ENCODE peak calls at places on chromosomes 6 and 20, in six cellular contexts. One of them, this sample, is unnamed. For H3K4me1, the result is how much of the 10 kb centered on the place peaks cover.

GRCh38 chr6:125781307-125781868 is 9.4 kb upstream of the NCOA7 start:
- DNase-seq in SK-N-SH: peak
- DNase-seq in HepG2: no peak
- DNase-seq in pancreas: no peak
- DNase-seq in gastrocnemius medialis: peak
- DNase-seq in ovary: no peak
- DNase-seq in this sample: no peak

GRCh38 chr6:33390173-33390572 is 1.4 kb upstream of the KIFC1 start:
- DNase-seq in SK-N-SH: no peak
- DNase-seq in HepG2: no peak
- DNase-seq in pancreas: no peak
- DNase-seq in gastrocnemius medialis: no peak
- DNase-seq in ovary: no peak
- DNase-seq in this sample: no peak

GRCh38 chr6:145178391-145178790 is 556.9 kb downstream of the EPM2A start:
- DNase-seq in SK-N-SH: no peak
- DNase-seq in HepG2: no peak
- DNase-seq in pancreas: no peak
- DNase-seq in gastrocnemius medialis: no peak
- DNase-seq in ovary: no peak
- DNase-seq in this sample: no peak

GRCh38 chr6:57303931-57304681 is 13.3 kb upstream of the PRIM2 start:
- DNase-seq in SK-N-SH: peak
- DNase-seq in HepG2: no peak
- DNase-seq in pancreas: no peak
- DNase-seq in gastrocnemius medialis: no peak
- DNase-seq in ovary: no peak
- DNase-seq in this sample: no peak

GRCh38 chr6:100665041-100665380 is 200.3 kb upstream of the SIM1 start:
- DNase-seq in SK-N-SH: no peak
- DNase-seq in HepG2: no peak
- DNase-seq in pancreas: no peak
- DNase-seq in gastrocnemius medialis: no peak
- DNase-seq in ovary: no peak
- DNase-seq in this sample: no peak

GRCh38 chr6:53321701-53322100 is 27.0 kb downstream of the ELOVL5 start:
- DNase-seq in SK-N-SH: no peak
- DNase-seq in HepG2: peak
- DNase-seq in pancreas: no peak
- DNase-seq in gastrocnemius medialis: no peak
- DNase-seq in ovary: no peak
- DNase-seq in this sample: no peak

GRCh38 chr20:58982406-58983114 is 1.5 kb downstream of the NELFCD start:
- DNase-seq in SK-N-SH: no peak
- DNase-seq in HepG2: no peak
- DNase-seq in pancreas: no peak
- DNase-seq in gastrocnemius medialis: no peak
- DNase-seq in ovary: no peak
- DNase-seq in this sample: peak

GRCh38 chr6:121811106-121811505 is 375.7 kb downstream of the GJA1 start:
- DNase-seq in SK-N-SH: no peak
- DNase-seq in HepG2: no peak
- DNase-seq in pancreas: no peak
- DNase-seq in gastrocnemius medialis: no peak
- DNase-seq in ovary: no peak
- DNase-seq in this sample: no peak

GRCh38 chr6:71584712-71585436 is 296.3 kb downstream of the OGFRL1 start:
- DNase-seq in SK-N-SH: no peak
- DNase-seq in HepG2: no peak
- DNase-seq in pancreas: no peak
- DNase-seq in gastrocnemius medialis: no peak
- DNase-seq in ovary: no peak
- DNase-seq in this sample: no peak

GRCh38 chr6:31497595-31498476 is at the start of gene MICB:
- DNase-seq in SK-N-SH: peak
- DNase-seq in HepG2: peak
- DNase-seq in pancreas: peak
- DNase-seq in gastrocnemius medialis: peak
- DNase-seq in ovary: peak
- DNase-seq in this sample: peak

GRCh38 chr20:41927655-41928054 is 309.5 kb upstream of the CHD6 start:
- DNase-seq in SK-N-SH: no peak
- DNase-seq in HepG2: no peak
- DNase-seq in pancreas: no peak
- DNase-seq in gastrocnemius medialis: no peak
- DNase-seq in ovary: no peak
- DNase-seq in this sample: no peak

GRCh38 chr6:75449625-75450206 is 43.9 kb downstream of the FILIP1 start:
- DNase-seq in SK-N-SH: no peak
- DNase-seq in HepG2: no peak
- DNase-seq in pancreas: no peak
- DNase-seq in gastrocnemius medialis: no peak
- DNase-seq in ovary: no peak
- DNase-seq in this sample: no peak

GRCh38 chr6:130105996-130106704 is 87.8 kb downstream of the L3MBTL3 start:
- DNase-seq in SK-N-SH: no peak
- DNase-seq in HepG2: no peak
- DNase-seq in pancreas: no peak
- DNase-seq in gastrocnemius medialis: no peak
- DNase-seq in ovary: no peak
- DNase-seq in this sample: no peak

GRCh38 chr6:57267586-57268293 is 45.6 kb upstream of the RAB23 start:
- DNase-seq in SK-N-SH: peak
- DNase-seq in HepG2: peak
- DNase-seq in pancreas: peak
- DNase-seq in gastrocnemius medialis: no peak
- DNase-seq in ovary: no peak
- DNase-seq in this sample: peak

GRCh38 chr6:20696676-20697075 is 162.4 kb downstream of the CDKAL1 start:
- DNase-seq in SK-N-SH: no peak
- DNase-seq in HepG2: no peak
- DNase-seq in pancreas: no peak
- DNase-seq in gastrocnemius medialis: no peak
- DNase-seq in ovary: no peak
- DNase-seq in this sample: no peak

GRCh38 chr6:156789081-156789943 is 12.1 kb downstream of the ARID1B start:
- DNase-seq in SK-N-SH: no peak
- DNase-seq in HepG2: no peak
- DNase-seq in pancreas: no peak
- DNase-seq in gastrocnemius medialis: no peak
- DNase-seq in ovary: no peak
- DNase-seq in this sample: no peak

GRCh38 chr6:80363501-80363900 is 257.0 kb downstream of the BCKDHB start:
- DNase-seq in SK-N-SH: no peak
- DNase-seq in HepG2: no peak
- DNase-seq in pancreas: no peak
- DNase-seq in gastrocnemius medialis: no peak
- DNase-seq in ovary: no peak
- DNase-seq in this sample: no peak

GRCh38 chr6:54846857-54847721 is 518 bp downstream of the FAM83B start:
- DNase-seq in SK-N-SH: no peak
- DNase-seq in HepG2: no peak
- DNase-seq in pancreas: peak
- DNase-seq in gastrocnemius medialis: no peak
- DNase-seq in ovary: no peak
- DNase-seq in this sample: no peak

GRCh38 chr20:35856866-35857265 is 85.1 kb downstream of the PHF20 start:
- DNase-seq in SK-N-SH: no peak
- DNase-seq in HepG2: no peak
- DNase-seq in pancreas: no peak
- DNase-seq in gastrocnemius medialis: no peak
- DNase-seq in ovary: no peak
- DNase-seq in this sample: no peak

GRCh38 chr6:2695464-2696095 is 55.1 kb downstream of the MYLK4 start:
- DNase-seq in SK-N-SH: no peak
- DNase-seq in HepG2: peak
- DNase-seq in pancreas: no peak
- DNase-seq in gastrocnemius medialis: no peak
- DNase-seq in ovary: no peak
- DNase-seq in this sample: no peak

GRCh38 chr6:28709478-28710349 is 184.0 kb downstream of the GPX5 start:
- DNase-seq in SK-N-SH: no peak
- DNase-seq in HepG2: no peak
- DNase-seq in pancreas: no peak
- DNase-seq in gastrocnemius medialis: no peak
- DNase-seq in ovary: no peak
- DNase-seq in this sample: no peak

DNA sequence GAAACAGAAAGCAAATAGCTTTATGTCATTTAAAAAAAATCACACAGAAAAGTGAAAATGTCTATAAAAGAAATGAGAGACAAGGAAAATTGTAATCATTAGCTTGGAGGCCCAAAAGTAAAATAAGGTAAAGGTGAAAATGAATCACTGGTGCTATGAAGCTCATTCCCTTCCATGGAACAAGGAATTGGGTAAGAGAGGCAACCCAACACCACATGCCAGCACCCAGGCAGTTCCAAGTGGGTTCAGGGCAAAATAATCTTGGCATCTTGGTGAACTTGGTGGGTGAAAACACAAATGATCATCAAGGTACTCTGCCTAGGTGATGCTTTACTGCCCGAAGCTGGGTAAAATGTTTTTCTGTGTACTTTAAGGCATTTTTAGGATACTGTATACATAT is 16.7 kb downstream of the CST4 start:
- DNase-seq in SK-N-SH: no peak
- DNase-seq in HepG2: no peak
- DNase-seq in pancreas: no peak
- DNase-seq in gastrocnemius medialis: no peak
- DNase-seq in ovary: no peak
- DNase-seq in this sample: no peak
- H3K27ac ChIP-seq in SK-N-SH: no peak
- H3K27ac ChIP-seq in HepG2: no peak
- H3K27ac ChIP-seq in pancreas: no peak
- H3K27ac ChIP-seq in gastrocnemius medialis: no peak
- H3K27ac ChIP-seq in ovary: no peak
- H3K27ac ChIP-seq in this sample: no peak

GRCh38 chr6:52305948-52306767 is 21.6 kb upstream of the MCM3 start:
- DNase-seq in SK-N-SH: no peak
- DNase-seq in HepG2: no peak
- DNase-seq in pancreas: no peak
- DNase-seq in gastrocnemius medialis: no peak
- DNase-seq in ovary: no peak
- DNase-seq in this sample: no peak

GRCh38 chr6:52305385-52305784 is 20.8 kb upstream of the MCM3 start:
- DNase-seq in SK-N-SH: no peak
- DNase-seq in HepG2: no peak
- DNase-seq in pancreas: no peak
- DNase-seq in gastrocnemius medialis: no peak
- DNase-seq in ovary: no peak
- DNase-seq in this sample: peak

GRCh38 chr6:52306972-52307849 is 22.7 kb upstream of the MCM3 start:
- DNase-seq in SK-N-SH: no peak
- DNase-seq in HepG2: no peak
- DNase-seq in pancreas: no peak
- DNase-seq in gastrocnemius medialis: no peak
- DNase-seq in ovary: no peak
- DNase-seq in this sample: no peak

GRCh38 chr6:52303178-52303577 is 18.6 kb upstream of the MCM3 start:
- DNase-seq in SK-N-SH: no peak
- DNase-seq in HepG2: no peak
- DNase-seq in pancreas: no peak
- DNase-seq in gastrocnemius medialis: no peak
- DNase-seq in ovary: no peak
- DNase-seq in this sample: no peak

GRCh38 chr6:52304917-52305316 is 20.4 kb upstream of the MCM3 start:
- DNase-seq in SK-N-SH: no peak
- DNase-seq in HepG2: no peak
- DNase-seq in pancreas: no peak
- DNase-seq in gastrocnemius medialis: no peak
- DNase-seq in ovary: no peak
- DNase-seq in this sample: no peak
- H3K4me1 ChIP-seq in SK-N-SH: under half
- H3K4me1 ChIP-seq in HepG2: half or more
- H3K4me1 ChIP-seq in pancreas: under half
- H3K4me1 ChIP-seq in gastrocnemius medialis: under half
- H3K4me1 ChIP-seq in ovary: under half
- H3K4me1 ChIP-seq in this sample: half or more

GRCh38 chr20:38935967-38936407 is 9.8 kb downstream of the FAM83D start:
- DNase-seq in SK-N-SH: no peak
- DNase-seq in HepG2: no peak
- DNase-seq in pancreas: no peak
- DNase-seq in gastrocnemius medialis: no peak
- DNase-seq in ovary: no peak
- DNase-seq in this sample: no peak
- H3K27ac ChIP-seq in SK-N-SH: no peak
- H3K27ac ChIP-seq in HepG2: no peak
- H3K27ac ChIP-seq in pancreas: no peak
- H3K27ac ChIP-seq in gastrocnemius medialis: no peak
- H3K27ac ChIP-seq in ovary: no peak
- H3K27ac ChIP-seq in this sample: no peak

GRCh38 chr6:15249371-15250019 is 3.6 kb downstream of the JARID2 start:
- DNase-seq in SK-N-SH: no peak
- DNase-seq in HepG2: no peak
- DNase-seq in pancreas: no peak
- DNase-seq in gastrocnemius medialis: no peak
- DNase-seq in ovary: no peak
- DNase-seq in this sample: no peak
- H3K4me1 ChIP-seq in SK-N-SH: under half
- H3K4me1 ChIP-seq in HepG2: under half
- H3K4me1 ChIP-seq in pancreas: under half
- H3K4me1 ChIP-seq in gastrocnemius medialis: half or more
- H3K4me1 ChIP-seq in ovary: under half
- H3K4me1 ChIP-seq in this sample: half or more